ENCODE peak calls at places on chromosomes 5 and 9, in four cellular contexts. One of them, this sample, is unnamed.

GRCh38 chr9:130290353-130291181 is 25.0 kb downstream of the HMCN2 start:
- DNase-seq in sciatic nerve: no peak
- DNase-seq in NCI-H2081: no peak
- DNase-seq in HEK293T: no peak
- DNase-seq in this sample: peak

GRCh38 chr5:100577506-100577905 is 42.3 kb downstream of the FAM174A start:
- DNase-seq in HEK293T: no peak
- DNase-seq in NCI-H2081: no peak
- DNase-seq in sciatic nerve: no peak
- DNase-seq in this sample: no peak

GRCh38 chr5:67494186-67494842 is 297.7 kb upstream of the CD180 start:
- DNase-seq in NCI-H2081: no peak
- DNase-seq in HEK293T: no peak
- DNase-seq in sciatic nerve: peak
- DNase-seq in this sample: peak

GRCh38 chr5:150338546-150338945 is 19.0 kb upstream of the TCOF1 start:
- DNase-seq in NCI-H2081: no peak
- DNase-seq in HEK293T: no peak
- DNase-seq in sciatic nerve: no peak
- DNase-seq in this sample: no peak

GRCh38 chr9:104907278-104907951 is 20.5 kb downstream of the ABCA1 start:
- DNase-seq in NCI-H2081: no peak
- DNase-seq in sciatic nerve: no peak
- DNase-seq in HEK293T: no peak
- DNase-seq in this sample: peak

GRCh38 chr9:136943291-136944093 is 1.0 kb downstream of the FBXW5 start:
- DNase-seq in HEK293T: peak
- DNase-seq in NCI-H2081: no peak
- DNase-seq in sciatic nerve: peak
- DNase-seq in this sample: peak

GRCh38 chr5:107217721-107218130 is 453.0 kb downstream of the EFNA5 start:
- DNase-seq in HEK293T: no peak
- DNase-seq in sciatic nerve: no peak
- DNase-seq in NCI-H2081: peak
- DNase-seq in this sample: no peak

GRCh38 chr5:82276800-82277612 is 1.1 kb downstream of the RPS23 start:
- DNase-seq in NCI-H2081: no peak
- DNase-seq in HEK293T: no peak
- DNase-seq in sciatic nerve: no peak
- DNase-seq in this sample: peak

GRCh38 chr5:6188344-6188743 is 190.0 kb downstream of the MED10 start:
- DNase-seq in NCI-H2081: no peak
- DNase-seq in sciatic nerve: no peak
- DNase-seq in HEK293T: no peak
- DNase-seq in this sample: no peak

GRCh38 chr5:168424506-168425298 is 61.6 kb upstream of the RARS1 start:
- DNase-seq in NCI-H2081: no peak
- DNase-seq in sciatic nerve: no peak
- DNase-seq in HEK293T: no peak
- DNase-seq in this sample: peak

GRCh38 chr9:113957778-113958430 is 81.8 kb downstream of the ZNF618 start:
- DNase-seq in sciatic nerve: no peak
- DNase-seq in HEK293T: peak
- DNase-seq in NCI-H2081: no peak
- DNase-seq in this sample: peak

GRCh38 chr5:172806897-172807672 is 27.0 kb upstream of the ERGIC1 start:
- DNase-seq in NCI-H2081: no peak
- DNase-seq in sciatic nerve: peak
- DNase-seq in HEK293T: no peak
- DNase-seq in this sample: peak

GRCh38 chr9:122536138-122536537 is 9.0 kb upstream of the OR1N1 start:
- DNase-seq in NCI-H2081: no peak
- DNase-seq in HEK293T: no peak
- DNase-seq in sciatic nerve: no peak
- DNase-seq in this sample: peak

GRCh38 chr5:78757269-78758053 is 108.9 kb upstream of the LHFPL2 start:
- DNase-seq in NCI-H2081: no peak
- DNase-seq in HEK293T: no peak
- DNase-seq in sciatic nerve: peak
- DNase-seq in this sample: peak

GRCh38 chr9:97556721-97557605 is 55.5 kb downstream of the TMOD1 start:
- DNase-seq in NCI-H2081: no peak
- DNase-seq in sciatic nerve: peak
- DNase-seq in HEK293T: no peak
- DNase-seq in this sample: no peak

GRCh38 chr5:142717582-142718215 is 31.8 kb upstream of the FGF1 start:
- DNase-seq in HEK293T: peak
- DNase-seq in NCI-H2081: peak
- DNase-seq in sciatic nerve: no peak
- DNase-seq in this sample: peak

GRCh38 chr5:163846512-163846911 is 341.1 kb downstream of the MAT2B start:
- DNase-seq in sciatic nerve: no peak
- DNase-seq in NCI-H2081: no peak
- DNase-seq in HEK293T: no peak
- DNase-seq in this sample: peak